ENCODE peak calls at places on chromosomes 7 and 10, in seven cellular contexts. One of them, this sample, is unnamed.
A peak's percentile ranks its signal among the peaks of the same experiment; 100 is the strongest.

GRCh38 chr10:101749033-101749432 is 26.9 kb downstream of the FGF8 start:
- DNase-seq in fibroblast of mammary gland: no peak
- DNase-seq in right atrium auricular region: no peak
- DNase-seq in IMR-90: no peak
- DNase-seq in fibroblast of lung: no peak
- DNase-seq in epithelial cell of proximal tubule: no peak
- DNase-seq in pancreas: no peak
- DNase-seq in this sample: no peak

GRCh38 chr10:70991140-70992124 is 103.1 kb upstream of the PCBD1 start:
- DNase-seq in fibroblast of mammary gland: no peak
- DNase-seq in right atrium auricular region: no peak
- DNase-seq in IMR-90: no peak
- DNase-seq in fibroblast of lung: no peak
- DNase-seq in epithelial cell of proximal tubule: no peak
- DNase-seq in pancreas: no peak
- DNase-seq in this sample: no peak

GRCh38 chr10:32377458-32378370 is 30.8 kb upstream of the EPC1 start:
- DNase-seq in fibroblast of mammary gland: peak; percentile 56
- DNase-seq in right atrium auricular region: no peak
- DNase-seq in IMR-90: peak; percentile 45
- DNase-seq in fibroblast of lung: peak; percentile 51
- DNase-seq in epithelial cell of proximal tubule: peak; percentile 30
- DNase-seq in pancreas: no peak
- DNase-seq in this sample: peak; percentile 52

GRCh38 chr7:14047709-14048399 is 58.4 kb upstream of the ETV1 start:
- DNase-seq in fibroblast of mammary gland: no peak
- DNase-seq in right atrium auricular region: no peak
- DNase-seq in IMR-90: no peak
- DNase-seq in fibroblast of lung: no peak
- DNase-seq in epithelial cell of proximal tubule: no peak
- DNase-seq in pancreas: no peak
- DNase-seq in this sample: no peak

GRCh38 chr7:45524373-45524913 is 49.7 kb upstream of the ADCY1 start:
- DNase-seq in fibroblast of mammary gland: peak; percentile 10
- DNase-seq in right atrium auricular region: no peak
- DNase-seq in IMR-90: no peak
- DNase-seq in fibroblast of lung: no peak
- DNase-seq in epithelial cell of proximal tubule: no peak
- DNase-seq in pancreas: no peak
- DNase-seq in this sample: no peak

GRCh38 chr10:46309511-46310142 is 22.8 kb downstream of the ANTXRL start:
- DNase-seq in fibroblast of mammary gland: no peak
- DNase-seq in right atrium auricular region: no peak
- DNase-seq in IMR-90: no peak
- DNase-seq in fibroblast of lung: no peak
- DNase-seq in epithelial cell of proximal tubule: no peak
- DNase-seq in pancreas: peak; percentile 51
- DNase-seq in this sample: no peak

GRCh38 chr10:133309720-133310398 is 1.1 kb downstream of the ZNF511 start:
- DNase-seq in fibroblast of mammary gland: no peak
- DNase-seq in right atrium auricular region: no peak
- DNase-seq in IMR-90: no peak
- DNase-seq in fibroblast of lung: no peak
- DNase-seq in epithelial cell of proximal tubule: no peak
- DNase-seq in pancreas: peak; percentile 89
- DNase-seq in this sample: no peak

GRCh38 chr7:94888542-94888941 is 18.9 kb upstream of the PPP1R9A start:
- DNase-seq in fibroblast of mammary gland: peak; percentile 29
- DNase-seq in right atrium auricular region: no peak
- DNase-seq in IMR-90: no peak
- DNase-seq in fibroblast of lung: no peak
- DNase-seq in epithelial cell of proximal tubule: peak; percentile 68
- DNase-seq in pancreas: no peak
- DNase-seq in this sample: peak; percentile 4

GRCh38 chr10:56633876-56634452 is 272.9 kb upstream of the ZWINT start:
- DNase-seq in fibroblast of mammary gland: no peak
- DNase-seq in right atrium auricular region: no peak
- DNase-seq in IMR-90: no peak
- DNase-seq in fibroblast of lung: no peak
- DNase-seq in epithelial cell of proximal tubule: no peak
- DNase-seq in pancreas: no peak
- DNase-seq in this sample: no peak

GRCh38 chr10:61673360-61673759 is 10.6 kb downstream of the CABCOCO1 start:
- DNase-seq in fibroblast of mammary gland: no peak
- DNase-seq in right atrium auricular region: no peak
- DNase-seq in IMR-90: no peak
- DNase-seq in fibroblast of lung: no peak
- DNase-seq in epithelial cell of proximal tubule: no peak
- DNase-seq in pancreas: no peak
- DNase-seq in this sample: no peak

GRCh38 chr10:8049151-8049873 is 5.2 kb upstream of the GATA3 start:
- DNase-seq in fibroblast of mammary gland: no peak
- DNase-seq in right atrium auricular region: no peak
- DNase-seq in IMR-90: no peak
- DNase-seq in fibroblast of lung: no peak
- DNase-seq in epithelial cell of proximal tubule: no peak
- DNase-seq in pancreas: peak; percentile 63
- DNase-seq in this sample: no peak

GRCh38 chr10:57692255-57692980 is 575.3 kb downstream of the IPMK start:
- DNase-seq in fibroblast of mammary gland: peak; percentile 88
- DNase-seq in right atrium auricular region: no peak
- DNase-seq in IMR-90: peak; percentile 84
- DNase-seq in fibroblast of lung: peak; percentile 90
- DNase-seq in epithelial cell of proximal tubule: peak; percentile 92
- DNase-seq in pancreas: no peak
- DNase-seq in this sample: peak; percentile 94

GRCh38 chr7:23065974-23066373 is 39.6 kb upstream of the KLHL7 start:
- DNase-seq in fibroblast of mammary gland: peak; percentile 62
- DNase-seq in right atrium auricular region: no peak
- DNase-seq in IMR-90: peak; percentile 48
- DNase-seq in fibroblast of lung: peak; percentile 82
- DNase-seq in epithelial cell of proximal tubule: peak; percentile 91
- DNase-seq in pancreas: no peak
- DNase-seq in this sample: peak; percentile 8

GRCh38 chr7:4642468-4643203 is 39.5 kb upstream of the FOXK1 start:
- DNase-seq in fibroblast of mammary gland: no peak
- DNase-seq in right atrium auricular region: no peak
- DNase-seq in IMR-90: no peak
- DNase-seq in fibroblast of lung: no peak
- DNase-seq in epithelial cell of proximal tubule: no peak
- DNase-seq in pancreas: no peak
- DNase-seq in this sample: peak; percentile 17

GRCh38 chr7:111987115-111987826 is 218.9 kb downstream of the DOCK4 start:
- DNase-seq in fibroblast of mammary gland: peak; percentile 80
- DNase-seq in right atrium auricular region: no peak
- DNase-seq in IMR-90: peak; percentile 71
- DNase-seq in fibroblast of lung: peak; percentile 65
- DNase-seq in epithelial cell of proximal tubule: no peak
- DNase-seq in pancreas: no peak
- DNase-seq in this sample: peak; percentile 63

GRCh38 chr10:3879073-3879472 is 94.1 kb upstream of the KLF6 start:
- DNase-seq in fibroblast of mammary gland: no peak
- DNase-seq in right atrium auricular region: no peak
- DNase-seq in IMR-90: no peak
- DNase-seq in fibroblast of lung: no peak
- DNase-seq in epithelial cell of proximal tubule: no peak
- DNase-seq in pancreas: no peak
- DNase-seq in this sample: no peak

GRCh38 chr10:97882142-97883091 is 32.8 kb downstream of the GOLGA7B start:
- DNase-seq in fibroblast of mammary gland: peak; percentile 88
- DNase-seq in right atrium auricular region: no peak
- DNase-seq in IMR-90: peak; percentile 51
- DNase-seq in fibroblast of lung: peak; percentile 92
- DNase-seq in epithelial cell of proximal tubule: peak; percentile 100
- DNase-seq in pancreas: no peak
- DNase-seq in this sample: peak; percentile 3

GRCh38 chr7:87507446-87507845 is 32.0 kb upstream of the ABCB4 start:
- DNase-seq in fibroblast of mammary gland: no peak
- DNase-seq in right atrium auricular region: no peak
- DNase-seq in IMR-90: no peak
- DNase-seq in fibroblast of lung: no peak
- DNase-seq in epithelial cell of proximal tubule: no peak
- DNase-seq in pancreas: no peak
- DNase-seq in this sample: no peak
- H3K4me3 ChIP-seq in fibroblast of mammary gland: no peak overlapping the region
- H3K4me3 ChIP-seq in right atrium auricular region: no peak overlapping the region
- H3K4me3 ChIP-seq in IMR-90: no peak overlapping the region
- H3K4me3 ChIP-seq in fibroblast of lung: no peak overlapping the region
- H3K4me3 ChIP-seq in epithelial cell of proximal tubule: no peak overlapping the region
- H3K4me3 ChIP-seq in pancreas: no peak overlapping the region
- H3K4me3 ChIP-seq in this sample: no peak overlapping the region

GRCh38 chr7:129561677-129562424 is 49.7 kb upstream of the NRF1 start:
- DNase-seq in fibroblast of mammary gland: no peak
- DNase-seq in right atrium auricular region: no peak
- DNase-seq in IMR-90: no peak
- DNase-seq in fibroblast of lung: no peak
- DNase-seq in epithelial cell of proximal tubule: no peak
- DNase-seq in pancreas: no peak
- DNase-seq in this sample: no peak
- TF ChIP-seq CTCF in fibroblast of mammary gland: no peak
- TF ChIP-seq CTCF in right atrium auricular region: no peak
- TF ChIP-seq CTCF in IMR-90: no peak
- TF ChIP-seq CTCF in fibroblast of lung: no peak
- TF ChIP-seq CTCF in epithelial cell of proximal tubule: no peak
- TF ChIP-seq CTCF in pancreas: no peak
- TF ChIP-seq CTCF in this sample: no peak

GRCh38 chr10:29646238-29646902 is 11.6 kb upstream of the SVIL start:
- DNase-seq in fibroblast of mammary gland: peak; percentile 92
- DNase-seq in right atrium auricular region: no peak
- DNase-seq in IMR-90: peak; percentile 36
- DNase-seq in fibroblast of lung: peak; percentile 73
- DNase-seq in epithelial cell of proximal tubule: no peak
- DNase-seq in pancreas: no peak
- DNase-seq in this sample: peak; percentile 79

GRCh38 chr10:29647483-29647882 is 12.7 kb upstream of the SVIL start:
- DNase-seq in fibroblast of mammary gland: no peak
- DNase-seq in right atrium auricular region: no peak
- DNase-seq in IMR-90: no peak
- DNase-seq in fibroblast of lung: no peak
- DNase-seq in epithelial cell of proximal tubule: no peak
- DNase-seq in pancreas: no peak
- DNase-seq in this sample: no peak

GRCh38 chr10:29648114-29648982 is 13.6 kb upstream of the SVIL start:
- DNase-seq in fibroblast of mammary gland: peak; percentile 82
- DNase-seq in right atrium auricular region: no peak
- DNase-seq in IMR-90: peak; percentile 38
- DNase-seq in fibroblast of lung: peak; percentile 62
- DNase-seq in epithelial cell of proximal tubule: no peak
- DNase-seq in pancreas: no peak
- DNase-seq in this sample: no peak

GRCh38 chr10:29648983-29649268 is 14.2 kb upstream of the SVIL start:
- DNase-seq in fibroblast of mammary gland: peak; percentile 88
- DNase-seq in right atrium auricular region: no peak
- DNase-seq in IMR-90: peak; percentile 68
- DNase-seq in fibroblast of lung: peak; percentile 57
- DNase-seq in epithelial cell of proximal tubule: peak; percentile 60
- DNase-seq in pancreas: no peak
- DNase-seq in this sample: peak; percentile 80

GRCh38 chr10:29646960-29647431 is 12.2 kb upstream of the SVIL start:
- DNase-seq in fibroblast of mammary gland: peak; percentile 98
- DNase-seq in right atrium auricular region: no peak
- DNase-seq in IMR-90: peak; percentile 6
- DNase-seq in fibroblast of lung: peak; percentile 58
- DNase-seq in epithelial cell of proximal tubule: no peak
- DNase-seq in pancreas: no peak
- DNase-seq in this sample: peak; percentile 94
- H3K4me3 ChIP-seq in fibroblast of mammary gland: peak overlapping the region; percentile 36
- H3K4me3 ChIP-seq in right atrium auricular region: no peak overlapping the region
- H3K4me3 ChIP-seq in IMR-90: no peak overlapping the region
- H3K4me3 ChIP-seq in fibroblast of lung: no peak overlapping the region
- H3K4me3 ChIP-seq in epithelial cell of proximal tubule: no peak overlapping the region
- H3K4me3 ChIP-seq in pancreas: no peak overlapping the region
- H3K4me3 ChIP-seq in this sample: peak overlapping the region; percentile 20

GRCh38 chr7:9600974-9601373 is 1167.6 kb downstream of the NXPH1 start:
- DNase-seq in fibroblast of mammary gland: no peak
- DNase-seq in right atrium auricular region: no peak
- DNase-seq in IMR-90: no peak
- DNase-seq in fibroblast of lung: no peak
- DNase-seq in epithelial cell of proximal tubule: no peak
- DNase-seq in pancreas: no peak
- DNase-seq in this sample: no peak
- TF ChIP-seq CTCF in fibroblast of mammary gland: no peak
- TF ChIP-seq CTCF in right atrium auricular region: no peak
- TF ChIP-seq CTCF in IMR-90: no peak
- TF ChIP-seq CTCF in fibroblast of lung: no peak
- TF ChIP-seq CTCF in epithelial cell of proximal tubule: peak; percentile 10
- TF ChIP-seq CTCF in pancreas: no peak
- TF ChIP-seq CTCF in this sample: no peak

GRCh38 chr7:141486959-141487358 is 64.3 kb upstream of the AGK start:
- DNase-seq in fibroblast of mammary gland: no peak
- DNase-seq in right atrium auricular region: no peak
- DNase-seq in IMR-90: no peak
- DNase-seq in fibroblast of lung: no peak
- DNase-seq in epithelial cell of proximal tubule: no peak
- DNase-seq in pancreas: no peak
- DNase-seq in this sample: no peak

GRCh38 chr7:141481971-141482370 is 69.2 kb upstream of the AGK start:
- DNase-seq in fibroblast of mammary gland: no peak
- DNase-seq in right atrium auricular region: no peak
- DNase-seq in IMR-90: no peak
- DNase-seq in fibroblast of lung: no peak
- DNase-seq in epithelial cell of proximal tubule: no peak
- DNase-seq in pancreas: no peak
- DNase-seq in this sample: no peak

GRCh38 chr7:141483044-141483443 is 68.2 kb upstream of the AGK start:
- DNase-seq in fibroblast of mammary gland: peak; percentile 25
- DNase-seq in right atrium auricular region: no peak
- DNase-seq in IMR-90: no peak
- DNase-seq in fibroblast of lung: no peak
- DNase-seq in epithelial cell of proximal tubule: no peak
- DNase-seq in pancreas: no peak
- DNase-seq in this sample: no peak

GRCh38 chr7:141480953-141481352 is 70.3 kb upstream of the AGK start:
- DNase-seq in fibroblast of mammary gland: no peak
- DNase-seq in right atrium auricular region: no peak
- DNase-seq in IMR-90: no peak
- DNase-seq in fibroblast of lung: no peak
- DNase-seq in epithelial cell of proximal tubule: no peak
- DNase-seq in pancreas: no peak
- DNase-seq in this sample: no peak

DNA sequence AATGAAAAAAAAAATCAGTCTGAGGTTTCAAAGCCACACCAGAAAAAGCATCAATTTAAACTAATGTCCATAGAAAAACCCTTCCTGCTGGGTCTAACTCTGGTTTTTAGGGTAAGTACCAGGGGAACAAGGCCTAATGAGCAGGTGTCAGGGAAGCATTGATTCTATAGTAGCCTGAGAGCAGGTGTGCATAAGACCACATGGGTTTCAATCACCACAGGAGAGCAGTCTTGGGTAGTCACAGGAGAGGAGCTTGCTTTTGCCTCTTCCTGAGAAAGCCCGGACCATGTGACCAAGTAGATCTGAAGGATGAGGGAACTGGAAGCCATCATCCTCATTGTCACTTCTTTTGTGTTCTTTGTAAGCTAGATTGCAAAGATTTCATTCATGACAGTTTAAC is 66.3 kb upstream of the AGK start:
- DNase-seq in fibroblast of mammary gland: no peak
- DNase-seq in right atrium auricular region: no peak
- DNase-seq in IMR-90: no peak
- DNase-seq in fibroblast of lung: no peak
- DNase-seq in epithelial cell of proximal tubule: no peak
- DNase-seq in pancreas: no peak
- DNase-seq in this sample: no peak
- H3K4me3 ChIP-seq in fibroblast of mammary gland: no peak overlapping the region
- H3K4me3 ChIP-seq in right atrium auricular region: no peak overlapping the region
- H3K4me3 ChIP-seq in IMR-90: no peak overlapping the region
- H3K4me3 ChIP-seq in fibroblast of lung: no peak overlapping the region
- H3K4me3 ChIP-seq in epithelial cell of proximal tubule: no peak overlapping the region
- H3K4me3 ChIP-seq in pancreas: no peak overlapping the region
- H3K4me3 ChIP-seq in this sample: no peak overlapping the region